ENCODE peak calls at places on chromosomes 11 and 22, in ten cellular contexts. One of them, this sample, is unnamed.
A peak's percentile ranks its signal among the peaks of the same experiment; 100 is the strongest.

GRCh38 chr11:119999220-119999619 is 138.7 kb downstream of the TRIM29 start:
- DNase-seq in spleen: no peak
- DNase-seq in tibial nerve: no peak
- DNase-seq in IMR-90: no peak
- DNase-seq in ovary: no peak
- DNase-seq in body of pancreas: no peak
- DNase-seq in heart left ventricle: no peak
- DNase-seq in adrenal gland: no peak
- DNase-seq in breast epithelium: no peak
- DNase-seq in right lobe of liver: no peak
- DNase-seq in this sample: no peak

GRCh38 chr11:112805658-112806057 is 155.6 kb upstream of the NCAM1 start:
- DNase-seq in heart left ventricle: no peak
- DNase-seq in IMR-90: no peak
- DNase-seq in ovary: no peak
- DNase-seq in breast epithelium: no peak
- DNase-seq in spleen: no peak
- DNase-seq in tibial nerve: no peak
- DNase-seq in right lobe of liver: no peak
- DNase-seq in adrenal gland: no peak
- DNase-seq in body of pancreas: no peak
- DNase-seq in this sample: no peak

GRCh38 chr11:73230276-73230875 is 12.3 kb downstream of the P2RY2 start:
- DNase-seq in tibial nerve: no peak
- DNase-seq in adrenal gland: peak; percentile 4
- DNase-seq in ovary: no peak
- DNase-seq in heart left ventricle: peak; percentile 3
- DNase-seq in IMR-90: no peak
- DNase-seq in spleen: peak; percentile 47
- DNase-seq in body of pancreas: no peak
- DNase-seq in breast epithelium: peak; percentile 22
- DNase-seq in right lobe of liver: peak; percentile 27
- DNase-seq in this sample: peak; percentile 39

GRCh38 chr11:104583857-104584256 is 314.4 kb downstream of the CASP12 start:
- DNase-seq in adrenal gland: no peak
- DNase-seq in ovary: no peak
- DNase-seq in IMR-90: no peak
- DNase-seq in spleen: no peak
- DNase-seq in heart left ventricle: no peak
- DNase-seq in tibial nerve: no peak
- DNase-seq in breast epithelium: no peak
- DNase-seq in body of pancreas: no peak
- DNase-seq in right lobe of liver: no peak
- DNase-seq in this sample: no peak

GRCh38 chr11:109914809-109915653 is 178.2 kb upstream of the ZC3H12C start:
- DNase-seq in right lobe of liver: no peak
- DNase-seq in heart left ventricle: no peak
- DNase-seq in spleen: no peak
- DNase-seq in IMR-90: peak; percentile 20
- DNase-seq in ovary: no peak
- DNase-seq in tibial nerve: no peak
- DNase-seq in body of pancreas: no peak
- DNase-seq in adrenal gland: no peak
- DNase-seq in breast epithelium: no peak
- DNase-seq in this sample: no peak

GRCh38 chr22:50548046-50548912 is 2.6 kb downstream of the KLHDC7B start:
- DNase-seq in heart left ventricle: no peak
- DNase-seq in spleen: peak; percentile 92
- DNase-seq in body of pancreas: no peak
- DNase-seq in IMR-90: no peak
- DNase-seq in breast epithelium: no peak
- DNase-seq in adrenal gland: no peak
- DNase-seq in ovary: no peak
- DNase-seq in right lobe of liver: peak; percentile 71
- DNase-seq in tibial nerve: no peak
- DNase-seq in this sample: no peak

GRCh38 chr11:31714840-31715239 is 96.3 kb downstream of the PAX6 start:
- DNase-seq in spleen: no peak
- DNase-seq in IMR-90: no peak
- DNase-seq in adrenal gland: no peak
- DNase-seq in heart left ventricle: no peak
- DNase-seq in body of pancreas: no peak
- DNase-seq in right lobe of liver: no peak
- DNase-seq in breast epithelium: no peak
- DNase-seq in tibial nerve: no peak
- DNase-seq in ovary: no peak
- DNase-seq in this sample: no peak

GRCh38 chr22:43118953-43119458 is 8.5 kb downstream of the BIK start:
- DNase-seq in ovary: no peak
- DNase-seq in IMR-90: no peak
- DNase-seq in breast epithelium: no peak
- DNase-seq in adrenal gland: no peak
- DNase-seq in tibial nerve: no peak
- DNase-seq in spleen: no peak
- DNase-seq in heart left ventricle: no peak
- DNase-seq in right lobe of liver: no peak
- DNase-seq in body of pancreas: no peak
- DNase-seq in this sample: no peak

GRCh38 chr22:44383071-44383575 is 70.4 kb upstream of the SHISAL1 start:
- DNase-seq in IMR-90: no peak
- DNase-seq in adrenal gland: no peak
- DNase-seq in spleen: peak; percentile 29
- DNase-seq in heart left ventricle: no peak
- DNase-seq in breast epithelium: no peak
- DNase-seq in body of pancreas: no peak
- DNase-seq in ovary: no peak
- DNase-seq in right lobe of liver: peak; percentile 77
- DNase-seq in tibial nerve: no peak
- DNase-seq in this sample: peak; percentile 48

GRCh38 chr22:47550524-47551437 is 788.3 kb downstream of the TBC1D22A start:
- DNase-seq in breast epithelium: peak; percentile 31
- DNase-seq in adrenal gland: no peak
- DNase-seq in ovary: no peak
- DNase-seq in heart left ventricle: no peak
- DNase-seq in body of pancreas: no peak
- DNase-seq in tibial nerve: no peak
- DNase-seq in IMR-90: no peak
- DNase-seq in right lobe of liver: peak; percentile 23
- DNase-seq in spleen: no peak
- DNase-seq in this sample: no peak

GRCh38 chr22:41595703-41596102 is 6.1 kb upstream of the PMM1 start:
- DNase-seq in spleen: peak; percentile 25
- DNase-seq in adrenal gland: no peak
- DNase-seq in ovary: no peak
- DNase-seq in right lobe of liver: no peak
- DNase-seq in breast epithelium: no peak
- DNase-seq in tibial nerve: no peak
- DNase-seq in heart left ventricle: no peak
- DNase-seq in body of pancreas: no peak
- DNase-seq in IMR-90: no peak
- DNase-seq in this sample: no peak

GRCh38 chr22:30425616-30426394 is at the start of gene MTFP1:
- DNase-seq in IMR-90: peak; percentile 62
- DNase-seq in ovary: peak; percentile 68
- DNase-seq in right lobe of liver: peak; percentile 77
- DNase-seq in adrenal gland: peak; percentile 59
- DNase-seq in heart left ventricle: peak; percentile 67
- DNase-seq in spleen: peak; percentile 89
- DNase-seq in tibial nerve: peak; percentile 25
- DNase-seq in breast epithelium: peak; percentile 60
- DNase-seq in body of pancreas: peak; percentile 68
- DNase-seq in this sample: peak; percentile 77

GRCh38 chr11:62857541-62857982 is 18.2 kb upstream of the WDR74 start:
- DNase-seq in ovary: no peak
- DNase-seq in tibial nerve: no peak
- DNase-seq in breast epithelium: no peak
- DNase-seq in IMR-90: peak; percentile 48
- DNase-seq in right lobe of liver: no peak
- DNase-seq in adrenal gland: no peak
- DNase-seq in spleen: no peak
- DNase-seq in heart left ventricle: no peak
- DNase-seq in body of pancreas: no peak
- DNase-seq in this sample: no peak

GRCh38 chr11:62854013-62854824 is 14.8 kb upstream of the WDR74 start:
- DNase-seq in right lobe of liver: no peak
- DNase-seq in tibial nerve: no peak
- DNase-seq in spleen: peak; percentile 21
- DNase-seq in adrenal gland: no peak
- DNase-seq in heart left ventricle: no peak
- DNase-seq in ovary: no peak
- DNase-seq in breast epithelium: no peak
- DNase-seq in IMR-90: no peak
- DNase-seq in body of pancreas: no peak
- DNase-seq in this sample: no peak

GRCh38 chr11:62854825-62855570 is 15.6 kb upstream of the WDR74 start:
- DNase-seq in adrenal gland: no peak
- DNase-seq in right lobe of liver: no peak
- DNase-seq in heart left ventricle: no peak
- DNase-seq in IMR-90: no peak
- DNase-seq in breast epithelium: no peak
- DNase-seq in ovary: no peak
- DNase-seq in spleen: no peak
- DNase-seq in body of pancreas: no peak
- DNase-seq in tibial nerve: no peak
- DNase-seq in this sample: no peak

GRCh38 chr11:62856333-62856910 is 17.0 kb upstream of the WDR74 start:
- DNase-seq in adrenal gland: no peak
- DNase-seq in heart left ventricle: no peak
- DNase-seq in body of pancreas: no peak
- DNase-seq in tibial nerve: no peak
- DNase-seq in right lobe of liver: no peak
- DNase-seq in spleen: peak; percentile 47
- DNase-seq in ovary: no peak
- DNase-seq in IMR-90: no peak
- DNase-seq in breast epithelium: no peak
- DNase-seq in this sample: no peak

DNA sequence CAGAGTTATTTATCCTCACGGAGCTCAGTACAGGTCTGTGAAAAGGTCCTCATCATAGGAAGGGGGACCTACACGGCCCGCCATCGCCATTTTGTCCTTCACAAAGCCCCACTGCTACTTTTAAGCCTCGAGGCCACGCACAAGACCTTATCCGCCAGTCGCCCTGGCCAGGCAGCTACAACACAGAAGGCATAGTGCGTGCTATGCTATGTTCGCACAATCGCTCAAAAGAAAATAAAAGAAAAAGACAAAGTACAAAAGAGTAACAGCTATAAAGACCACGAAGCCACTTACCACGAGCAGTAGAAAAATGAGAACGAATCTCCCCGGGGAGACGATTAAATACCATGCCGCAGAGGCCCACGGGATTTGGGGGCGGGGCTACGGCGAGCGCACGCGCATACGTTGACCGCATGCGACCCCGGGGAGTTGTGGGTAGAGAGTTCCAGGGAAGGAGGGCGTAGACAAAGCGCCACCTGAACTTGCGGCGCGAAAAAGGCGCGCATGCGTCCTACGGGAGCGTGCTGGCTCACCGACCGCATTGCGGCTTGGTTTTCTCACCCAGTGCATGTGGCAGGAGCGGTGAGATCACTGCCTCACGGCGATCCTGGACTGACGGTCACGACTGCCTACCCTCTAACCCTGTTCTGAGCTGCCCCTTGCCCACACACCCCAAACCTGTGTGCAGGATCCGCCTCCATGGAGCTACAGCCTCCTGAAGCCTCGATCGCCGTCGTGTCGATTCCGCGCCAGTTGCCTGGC is 16.4 kb upstream of the WDR74 start:
- DNase-seq in ovary: peak; percentile 97
- DNase-seq in breast epithelium: peak; percentile 97
- DNase-seq in adrenal gland: peak; percentile 97
- DNase-seq in tibial nerve: peak; percentile 93
- DNase-seq in body of pancreas: peak; percentile 99
- DNase-seq in IMR-90: peak; percentile 98
- DNase-seq in right lobe of liver: peak; percentile 97
- DNase-seq in heart left ventricle: peak; percentile 96
- DNase-seq in spleen: peak; percentile 99
- DNase-seq in this sample: peak; percentile 98
- TF ChIP-seq POLR2A in ovary: peak; percentile 96
- TF ChIP-seq POLR2A in breast epithelium: peak; percentile 97
- TF ChIP-seq POLR2A in adrenal gland: peak; percentile 97
- TF ChIP-seq POLR2A in tibial nerve: peak; percentile 85
- TF ChIP-seq POLR2A in body of pancreas: peak; percentile 100
- TF ChIP-seq POLR2A in IMR-90: peak; percentile 100
- TF ChIP-seq POLR2A in right lobe of liver: peak; percentile 92
- TF ChIP-seq POLR2A in heart left ventricle: peak; percentile 97
- TF ChIP-seq POLR2A in spleen: peak; percentile 85
- TF ChIP-seq POLR2A in this sample: peak; percentile 97

GRCh38 chr11:122100222-122101080 is 15.6 kb downstream of the BLID start:
- DNase-seq in right lobe of liver: no peak
- DNase-seq in ovary: peak; percentile 82
- DNase-seq in body of pancreas: peak; percentile 39
- DNase-seq in tibial nerve: peak; percentile 66
- DNase-seq in breast epithelium: no peak
- DNase-seq in adrenal gland: peak; percentile 71
- DNase-seq in spleen: no peak
- DNase-seq in heart left ventricle: peak; percentile 58
- DNase-seq in IMR-90: peak; percentile 68
- DNase-seq in this sample: peak; percentile 88
- TF ChIP-seq POLR2A in right lobe of liver: no peak
- TF ChIP-seq POLR2A in ovary: peak; percentile 43
- TF ChIP-seq POLR2A in body of pancreas: peak; percentile 41
- TF ChIP-seq POLR2A in tibial nerve: no peak
- TF ChIP-seq POLR2A in breast epithelium: no peak
- TF ChIP-seq POLR2A in adrenal gland: peak; percentile 73
- TF ChIP-seq POLR2A in spleen: no peak
- TF ChIP-seq POLR2A in heart left ventricle: peak; percentile 34
- TF ChIP-seq POLR2A in IMR-90: peak; percentile 70
- TF ChIP-seq POLR2A in this sample: peak; percentile 33

DNA sequence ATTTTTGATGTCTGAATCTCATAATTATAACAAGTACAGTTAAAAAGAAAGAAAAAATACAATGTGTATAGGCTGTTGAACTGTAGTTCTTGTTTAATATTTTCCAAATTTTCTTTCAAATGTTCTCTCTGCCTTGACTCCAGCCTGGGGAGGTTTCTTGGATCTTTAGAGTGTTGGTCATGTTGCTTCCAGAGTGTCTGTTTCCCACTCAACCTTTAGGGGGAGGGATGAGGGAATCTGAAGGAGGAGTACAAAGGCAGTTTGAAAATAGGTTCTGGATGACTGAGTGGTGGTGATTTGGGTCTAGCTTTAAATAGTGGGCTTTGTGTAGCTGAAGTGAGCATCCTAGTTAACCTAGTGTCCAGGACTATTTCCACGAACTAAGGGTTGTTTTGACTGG is 2.0 kb downstream of the CTNND1 start:
- DNase-seq in body of pancreas: no peak
- DNase-seq in right lobe of liver: no peak
- DNase-seq in adrenal gland: no peak
- DNase-seq in IMR-90: peak; percentile 53
- DNase-seq in tibial nerve: no peak
- DNase-seq in heart left ventricle: no peak
- DNase-seq in breast epithelium: no peak
- DNase-seq in ovary: no peak
- DNase-seq in spleen: no peak
- DNase-seq in this sample: no peak
- TF ChIP-seq POLR2A in body of pancreas: no peak
- TF ChIP-seq POLR2A in right lobe of liver: no peak
- TF ChIP-seq POLR2A in adrenal gland: no peak
- TF ChIP-seq POLR2A in IMR-90: no peak
- TF ChIP-seq POLR2A in tibial nerve: no peak
- TF ChIP-seq POLR2A in heart left ventricle: no peak
- TF ChIP-seq POLR2A in breast epithelium: no peak
- TF ChIP-seq POLR2A in ovary: no peak
- TF ChIP-seq POLR2A in spleen: no peak
- TF ChIP-seq POLR2A in this sample: no peak

GRCh38 chr11:78139422-78140391 is at the start of gene ALG8:
- DNase-seq in tibial nerve: peak; percentile 91
- DNase-seq in heart left ventricle: peak; percentile 96
- DNase-seq in adrenal gland: peak; percentile 97
- DNase-seq in body of pancreas: peak; percentile 96
- DNase-seq in ovary: peak; percentile 93
- DNase-seq in breast epithelium: peak; percentile 92
- DNase-seq in IMR-90: peak; percentile 94
- DNase-seq in right lobe of liver: peak; percentile 97
- DNase-seq in spleen: peak; percentile 99
- DNase-seq in this sample: peak; percentile 97
- TF ChIP-seq POLR2A in tibial nerve: no peak
- TF ChIP-seq POLR2A in heart left ventricle: peak; percentile 59
- TF ChIP-seq POLR2A in adrenal gland: peak; percentile 84
- TF ChIP-seq POLR2A in body of pancreas: peak; percentile 81
- TF ChIP-seq POLR2A in ovary: peak; percentile 47
- TF ChIP-seq POLR2A in breast epithelium: no peak
- TF ChIP-seq POLR2A in IMR-90: peak; percentile 84
- TF ChIP-seq POLR2A in right lobe of liver: peak; percentile 80
- TF ChIP-seq POLR2A in spleen: peak; percentile 63
- TF ChIP-seq POLR2A in this sample: peak; percentile 8